ENCODE peak calls at places on chromosomes 11 and 22, in six cellular contexts. Q is HCT116, L is kidney, C is IMR-90, K is WERI-Rb-1, N is body of pancreas. I is an unnamed sample.

GRCh38 chr11:64856382-64857227 is 12.2 kb upstream of the CDC42BPG start:
- DNase-seq in Q (peak), L (peak), C (peak), K (no peak), N (no peak), I (peak)

GRCh38 chr11:56906683-56907148 is 82.0 kb upstream of the OR5AK2 start:
- DNase-seq in Q (no peak), L (no peak), C (no peak), K (no peak), N (no peak), I (no peak)

GRCh38 chr22:17978027-17978426 is 46.3 kb downstream of the MICAL3 start:
- DNase-seq in Q (no peak), L (no peak), C (no peak), K (no peak), N (no peak), I (no peak)

GRCh38 chr22:17443413-17444203 is 74.3 kb downstream of the CECR2 start:
- DNase-seq in Q (no peak), L (no peak), C (no peak), K (no peak), N (no peak), I (no peak)

GRCh38 chr22:38788846-38789245 is 5.1 kb downstream of the DNAL4 start:
- DNase-seq in Q (no peak), L (no peak), C (no peak), K (no peak), N (no peak), I (no peak)

GRCh38 chr11:27471588-27472397 is 797 bp downstream of the LGR4 start:
- DNase-seq in Q (no peak), L (peak), C (no peak), K (peak), N (peak), I (no peak)

GRCh38 chr22:30365891-30366290 is 9.1 kb downstream of the CCDC157 start:
- DNase-seq in Q (no peak), L (no peak), C (no peak), K (no peak), N (no peak), I (no peak)

GRCh38 chr22:26939466-26939865 is 282.1 kb downstream of the MIAT start:
- DNase-seq in Q (no peak), L (no peak), C (no peak), K (peak), N (no peak), I (no peak)

GRCh38 chr11:8384199-8384821 is 120.6 kb upstream of the LMO1 start:
- DNase-seq in Q (no peak), L (peak), C (no peak), K (peak), N (peak), I (peak)

GRCh38 chr22:48644108-48644507 is 1183.6 kb downstream of the BRD1 start:
- DNase-seq in Q (no peak), L (no peak), C (no peak), K (no peak), N (no peak), I (no peak)

GRCh38 chr11:103978588-103979580 is 57.6 kb upstream of the DDI1 start:
- DNase-seq in Q (no peak), L (no peak), C (peak), K (no peak), N (no peak), I (no peak)

GRCh38 chr11:12287374-12288211 is 89.8 kb upstream of the PARVA start:
- DNase-seq in Q (peak), L (peak), C (peak), K (peak), N (no peak), I (peak)

GRCh38 chr11:3855808-3856491 is 486 bp downstream of the STIM1 start:
- DNase-seq in Q (no peak), L (peak), C (no peak), K (peak), N (no peak), I (peak)

GRCh38 chr11:7657306-7658025 is 15.8 kb downstream of the CYB5R2 start:
- DNase-seq in Q (peak), L (no peak), C (peak), K (peak), N (peak), I (peak)

GRCh38 chr22:45242778-45243191 is 2.1 kb upstream of the KIAA0930 start:
- DNase-seq in Q (no peak), L (peak), C (no peak), K (peak), N (peak), I (no peak)

GRCh38 chr11:111435046-111435698 is 56.1 kb upstream of the POU2AF1 start:
- DNase-seq in Q (no peak), L (no peak), C (no peak), K (no peak), N (no peak), I (no peak)

GRCh38 chr22:30228509-30229359 is 17.8 kb downstream of the LIF start:
- DNase-seq in Q (no peak), L (no peak), C (no peak), K (no peak), N (no peak), I (no peak)

GRCh38 chr11:59365621-59366020 is 6.9 kb downstream of the OR5AN1 start:
- DNase-seq in Q (no peak), L (no peak), C (no peak), K (no peak), N (no peak), I (no peak)

GRCh38 chr11:61268588-61269250 is 26.4 kb downstream of the VWCE start:
- DNase-seq in Q (no peak), L (no peak), C (no peak), K (no peak), N (no peak), I (no peak)

GRCh38 chr11:65866524-65867283 is 5.9 kb downstream of the EFEMP2 start:
- DNase-seq in Q (no peak), L (peak), C (no peak), K (no peak), N (no peak), I (no peak)

GRCh38 chr22:45014658-45015057 is 4.9 kb upstream of the PHF21B start:
- DNase-seq in Q (no peak), L (no peak), C (no peak), K (peak), N (no peak), I (no peak)

GRCh38 chr11:4167292-4167691 is 72.7 kb downstream of the RRM1 start:
- DNase-seq in Q (no peak), L (no peak), C (no peak), K (no peak), N (no peak), I (no peak)

GRCh38 chr11:114180301-114181055 is 115.7 kb upstream of the NNMT start:
- DNase-seq in Q (no peak), L (peak), C (no peak), K (peak), N (peak), I (no peak)

GRCh38 chr11:119509277-119509841 is 86.4 kb upstream of the THY1 start:
- DNase-seq in Q (no peak), L (no peak), C (peak), K (no peak), N (no peak), I (no peak)

GRCh38 chr22:19959043-19959586 is 17.5 kb upstream of the TXNRD2 start:
- DNase-seq in Q (peak), L (peak), C (peak), K (peak), N (peak), I (no peak)
- H3K4me3 ChIP-seq in Q (peak), L (peak), C (no peak), K (no peak), N (no peak), I (peak)

GRCh38 chr22:21796231-21796630 is 60.6 kb upstream of the YPEL1 start:
- DNase-seq in Q (no peak), L (no peak), C (no peak), K (no peak), N (no peak), I (no peak)

GRCh38 chr22:21797444-21798221 is 62.0 kb upstream of the YPEL1 start:
- DNase-seq in Q (no peak), L (no peak), C (peak), K (no peak), N (no peak), I (no peak)

GRCh38 chr22:21790359-21790758 is 54.8 kb upstream of the YPEL1 start:
- DNase-seq in Q (no peak), L (no peak), C (no peak), K (no peak), N (no peak), I (no peak)

GRCh38 chr22:21796863-21797262 is 61.3 kb upstream of the YPEL1 start:
- DNase-seq in Q (no peak), L (no peak), C (no peak), K (no peak), N (no peak), I (no peak)

DNA sequence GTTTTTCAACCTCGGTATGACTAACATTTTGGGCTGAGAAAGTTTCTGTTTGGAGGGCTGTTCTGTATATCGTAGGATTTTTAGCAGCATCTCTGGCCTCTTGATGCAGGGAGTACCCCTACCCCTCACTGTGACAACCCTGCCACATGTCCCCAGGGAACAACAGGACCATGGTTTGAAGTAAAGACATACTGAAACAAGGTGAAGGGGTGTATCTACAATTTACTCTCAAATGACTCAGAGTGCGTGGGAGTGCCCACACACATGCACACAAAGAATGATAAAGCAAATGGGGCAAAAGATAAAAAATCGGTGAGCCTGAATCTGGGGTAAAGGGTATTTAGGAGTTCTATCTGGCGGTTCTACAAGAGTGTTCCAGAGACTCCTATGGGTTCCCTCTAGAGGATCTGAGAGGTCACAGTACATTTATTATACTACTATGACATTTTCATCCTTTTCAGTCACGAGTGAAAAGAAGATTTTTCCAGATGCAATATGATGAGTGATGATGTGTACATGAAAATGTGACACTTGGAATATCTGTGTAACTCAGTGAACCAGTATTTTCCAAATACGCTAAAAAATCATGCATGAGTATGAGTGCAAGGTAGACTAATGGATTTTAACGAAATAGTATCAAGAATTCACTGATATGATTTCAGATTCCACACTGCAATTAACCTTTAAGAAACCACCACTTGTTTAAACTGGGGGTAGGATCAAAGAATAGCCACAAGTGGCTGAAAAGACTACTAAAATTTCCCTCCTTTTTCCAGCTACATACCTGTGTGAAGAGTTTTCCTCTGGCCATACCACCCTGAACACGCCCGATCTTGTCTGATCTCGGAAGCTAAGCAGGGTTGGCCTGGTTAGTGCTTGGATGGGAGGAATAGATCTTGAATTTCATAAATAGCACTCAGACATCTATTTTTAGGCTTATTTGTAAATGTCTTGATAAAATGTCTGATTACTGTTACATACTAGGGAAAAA is 56.3 kb upstream of the YPEL1 start:
- DNase-seq in Q (no peak), L (no peak), C (peak), K (no peak), N (no peak), I (no peak)
- TF ChIP-seq CTCF in Q (no peak), L (no peak), C (no peak), K (no peak), N (no peak), I (no peak)

GRCh38 chr11:10943968-10944367 is 86.1 kb upstream of the ZBED5 start:
- DNase-seq in Q (no peak), L (no peak), C (no peak), K (no peak), N (no peak), I (no peak)
- H3K27ac ChIP-seq in Q (no peak), L (no peak), C (no peak), K (peak), N (no peak), I (no peak)

DNA sequence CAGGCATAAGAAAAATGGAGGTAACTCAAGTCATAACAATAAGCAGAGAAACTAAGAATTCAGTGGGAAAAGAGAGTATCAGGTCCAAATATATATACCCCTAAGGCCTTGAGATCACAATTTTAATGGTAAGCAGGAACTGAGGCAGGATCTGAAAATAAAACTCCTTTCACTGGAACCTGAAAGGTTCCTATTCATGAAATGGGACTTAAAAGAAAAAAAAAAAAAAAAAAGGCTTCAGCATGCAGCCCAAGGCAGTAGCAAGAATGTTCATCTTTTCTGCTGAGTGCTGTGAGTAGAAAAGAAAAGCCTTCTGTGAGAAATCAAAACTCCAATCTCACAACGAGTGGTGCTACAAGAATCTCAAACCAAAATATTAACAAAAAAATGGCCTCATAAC is 75.3 kb downstream of the DLG2 start:
- DNase-seq in Q (no peak), L (no peak), C (no peak), K (no peak), N (no peak), I (no peak)
- H3K4me3 ChIP-seq in Q (no peak), L (no peak), C (no peak), K (no peak), N (no peak), I (no peak)

I was measured in coronary artery.